ENCODE peak calls at places on chromosome 16, in six cellular contexts. T is H1, E is mesendoderm, Q is IMR-90, V is H9, A is mesenchymal stem cell. S is an unnamed sample.

GRCh38 chr16:60929-61878 is 7.6 kb downstream of the SNRNP25 start:
- DNase-seq in A (no peak), Q (no peak), T (no peak), E (no peak), V (no peak), S (no peak)

GRCh38 chr16:53779186-53779585 is 75.2 kb downstream of the FTO start:
- DNase-seq in V (no peak), Q (no peak), E (no peak), T (no peak), A (no peak), S (no peak)

GRCh38 chr16:66591018-66591417 is 11.8 kb downstream of the CMTM2 start:
- DNase-seq in Q (no peak), A (no peak), E (no peak), V (no peak), T (no peak), S (no peak)

GRCh38 chr16:11016993-11017392 is 72.6 kb downstream of the CLEC16A start:
- DNase-seq in Q (peak; percentile 58), V (no peak), A (peak; percentile 76), E (no peak), T (no peak), S (no peak)

GRCh38 chr16:12130691-12131302 is 154.3 kb downstream of the SNX29 start:
- DNase-seq in V (no peak), T (no peak), A (no peak), Q (no peak), E (no peak), S (no peak)

GRCh38 chr16:30958164-30959083 is 870 bp downstream of the SETD1A start:
- DNase-seq in T (peak; percentile 77), Q (peak; percentile 43), E (peak; percentile 63), A (peak; percentile 70), V (peak; percentile 68), S (peak; percentile 48)

GRCh38 chr16:69179255-69180010 is 7.5 kb upstream of the SNTB2 start:
- DNase-seq in E (no peak), V (no peak), Q (peak; percentile 84), T (no peak), A (peak; percentile 62), S (no peak)

GRCh38 chr16:11431915-11432465 is 86.7 kb downstream of the RMI2 start:
- DNase-seq in E (peak; percentile 16), V (no peak), Q (peak; percentile 37), T (no peak), A (no peak), S (no peak)

GRCh38 chr16:4051591-4051990 is 64.7 kb downstream of the ADCY9 start:
- DNase-seq in T (no peak), Q (no peak), V (no peak), A (no peak), E (no peak), S (no peak)

GRCh38 chr16:81645303-81645702 is 133.8 kb upstream of the PLCG2 start:
- DNase-seq in V (peak; percentile 51), A (peak; percentile 95), T (no peak), Q (peak; percentile 85), E (peak; percentile 85), S (no peak)

GRCh38 chr16:88773812-88774291 is 11.2 kb downstream of the PIEZO1 start:
- DNase-seq in V (no peak), A (peak; percentile 92), Q (peak; percentile 93), T (no peak), E (peak; percentile 50), S (no peak)

GRCh38 chr16:82767808-82768207 is 141.0 kb downstream of the CDH13 start:
- DNase-seq in Q (no peak), V (no peak), T (no peak), E (no peak), A (no peak), S (no peak)

GRCh38 chr16:86071611-86072240 is 172.8 kb downstream of the IRF8 start:
- DNase-seq in A (no peak), T (no peak), Q (no peak), E (no peak), V (no peak), S (no peak)
- H2BK15ac ChIP-seq in A (peak overlapping the region; percentile 88), T (no peak overlapping the region), Q (peak overlapping the region; percentile 61), E (no peak overlapping the region), V (no peak overlapping the region), S (no peak overlapping the region)

GRCh38 chr16:25626172-25626571 is 65.6 kb upstream of the HS3ST4 start:
- DNase-seq in Q (no peak), E (no peak), A (no peak), V (no peak), T (no peak), S (no peak)

GRCh38 chr16:25628766-25629165 is 63.0 kb upstream of the HS3ST4 start:
- DNase-seq in E (no peak), V (no peak), T (no peak), Q (no peak), A (no peak), S (no peak)

GRCh38 chr16:25627641-25628040 is 64.1 kb upstream of the HS3ST4 start:
- DNase-seq in Q (no peak), A (no peak), T (no peak), E (no peak), V (no peak), S (no peak)

DNA sequence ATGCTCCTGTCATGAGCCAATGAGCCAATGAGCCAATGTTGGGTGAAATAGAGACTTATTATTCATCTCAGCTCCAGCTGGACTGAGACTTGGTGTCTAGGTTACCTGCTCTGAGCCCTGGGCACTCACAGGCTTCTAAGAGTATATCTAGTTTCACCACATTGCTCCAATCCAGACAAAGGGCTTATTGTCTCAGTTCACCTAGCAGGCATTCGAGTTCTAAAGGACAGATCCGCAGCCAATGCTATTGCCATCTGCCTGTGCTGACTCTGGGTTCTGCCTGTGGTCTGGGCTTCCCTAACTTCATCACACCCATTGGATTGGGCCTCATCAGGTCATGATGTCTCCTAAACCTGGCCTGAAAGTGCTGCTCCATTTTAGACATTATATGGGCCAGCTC is 66.1 kb upstream of the HS3ST4 start:
- DNase-seq in T (no peak), V (no peak), A (no peak), E (no peak), Q (no peak), S (no peak)
- H2BK15ac ChIP-seq in T (no peak overlapping the region), V (no peak overlapping the region), A (no peak overlapping the region), E (no peak overlapping the region), Q (no peak overlapping the region), S (no peak overlapping the region)

GRCh38 chr16:1237990-1238389 is 2.5 kb upstream of the TPSAB1 start:
- DNase-seq in T (no peak), A (no peak), E (no peak), V (no peak), Q (no peak), S (no peak)
- H2BK15ac ChIP-seq in T (peak overlapping the region; percentile 11), A (no peak overlapping the region), E (no peak overlapping the region), V (no peak overlapping the region), Q (no peak overlapping the region), S (no peak overlapping the region)

GRCh38 chr16:78667675-78668074 is 568.2 kb downstream of the WWOX start:
- DNase-seq in V (no peak), A (no peak), T (no peak), Q (no peak), E (no peak), S (no peak)

GRCh38 chr16:78668393-78668792 is 568.9 kb downstream of the WWOX start:
- DNase-seq in V (no peak), T (no peak), Q (no peak), E (peak; percentile 53), A (no peak), S (no peak)

GRCh38 chr16:78673157-78673556 is 573.7 kb downstream of the WWOX start:
- DNase-seq in T (no peak), Q (no peak), E (no peak), A (no peak), V (no peak), S (no peak)

GRCh38 chr16:78666318-78666717 is 566.9 kb downstream of the WWOX start:
- DNase-seq in E (no peak), Q (no peak), A (no peak), T (no peak), V (no peak), S (no peak)

GRCh38 chr16:78669994-78670393 is 570.5 kb downstream of the WWOX start:
- DNase-seq in Q (no peak), T (no peak), E (no peak), A (no peak), V (no peak), S (no peak)
- H2BK15ac ChIP-seq in Q (no peak overlapping the region), T (no peak overlapping the region), E (no peak overlapping the region), A (no peak overlapping the region), V (no peak overlapping the region), S (no peak overlapping the region)

GRCh38 chr16:79823644-79824043 is 223.1 kb upstream of the MAF start:
- DNase-seq in A (no peak), Q (no peak), V (no peak), T (no peak), E (no peak), S (no peak)
- H2BK15ac ChIP-seq in A (no peak overlapping the region), Q (no peak overlapping the region), V (no peak overlapping the region), T (no peak overlapping the region), E (no peak overlapping the region), S (no peak overlapping the region)

GRCh38 chr16:8848939-8849391 is 19.8 kb downstream of the CARHSP1 start:
- DNase-seq in E (no peak), Q (peak; percentile 75), A (peak; percentile 91), T (no peak), V (peak; percentile 22), S (no peak)

GRCh38 chr16:8848231-8848938 is 20.4 kb downstream of the CARHSP1 start:
- DNase-seq in A (no peak), T (no peak), V (peak; percentile 27), E (no peak), Q (no peak), S (no peak)

GRCh38 chr16:8847623-8848022 is 21.2 kb downstream of the CARHSP1 start:
- DNase-seq in E (no peak), V (peak; percentile 26), A (no peak), Q (no peak), T (no peak), S (no peak)

GRCh38 chr16:8845699-8846298 is 23.0 kb downstream of the CARHSP1 start:
- DNase-seq in V (no peak), Q (no peak), T (no peak), A (no peak), E (no peak), S (no peak)

DNA sequence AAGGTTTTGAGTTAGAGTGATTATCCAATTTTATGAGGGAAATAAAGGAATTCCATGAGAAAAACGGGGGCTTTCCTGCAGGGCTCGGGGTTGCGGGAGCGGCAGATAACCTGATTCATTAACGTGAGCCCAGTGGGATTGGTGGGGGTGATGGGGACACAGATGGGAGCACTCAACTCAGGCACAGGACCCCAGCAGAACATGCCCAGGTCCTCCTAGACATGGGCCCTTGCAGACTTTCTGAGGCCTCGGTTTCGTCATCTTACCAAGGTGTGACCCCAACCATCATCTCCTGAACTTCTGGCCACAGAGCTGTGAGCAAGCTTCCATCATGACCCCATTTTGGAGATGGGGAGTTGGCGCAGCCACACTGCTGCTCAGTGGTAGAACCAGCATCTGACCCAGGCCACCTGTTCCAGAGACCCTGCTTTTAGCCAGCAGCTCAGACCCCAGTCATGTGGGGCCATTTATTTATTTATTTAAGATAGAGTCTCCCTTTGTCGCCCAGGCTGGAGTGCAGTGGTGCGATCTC is 22.3 kb downstream of the CARHSP1 start:
- DNase-seq in V (peak; percentile 23), T (no peak), A (no peak), Q (no peak), E (no peak), S (no peak)
- H2BK15ac ChIP-seq in V (no peak overlapping the region), T (no peak overlapping the region), A (no peak overlapping the region), Q (no peak overlapping the region), E (no peak overlapping the region), S (no peak overlapping the region)